ENCODE peak calls at places on chromosomes 13 and 19, in five cellular contexts. One of them, this sample, is unnamed.

GRCh38 chr19:46925548-46925950 is 64.8 kb downstream of the ARHGAP35 start:
- DNase-seq in adrenal gland: no peak
- DNase-seq in neural crest cell: no peak
- DNase-seq in fibroblast of gingiva: no peak
- DNase-seq in activated CD8-positive, alpha-beta T cell treated with anti-CD3 and anti-CD28 coated beads, Interleukin-2, amount 10 ng/mL, durations not matched to agents 7 days and 5 days: no peak
- DNase-seq in this sample: no peak

GRCh38 chr19:2064788-2065524 is 13.9 kb upstream of the MKNK2 start:
- DNase-seq in activated CD8-positive, alpha-beta T cell treated with anti-CD3 and anti-CD28 coated beads, Interleukin-2, amount 10 ng/mL, durations not matched to agents 7 days and 5 days: no peak
- DNase-seq in neural crest cell: no peak
- DNase-seq in adrenal gland: peak; percentile 83
- DNase-seq in fibroblast of gingiva: peak; percentile 28
- DNase-seq in this sample: no peak

GRCh38 chr19:48064509-48064908 is 20.6 kb upstream of the CABP5 start:
- DNase-seq in activated CD8-positive, alpha-beta T cell treated with anti-CD3 and anti-CD28 coated beads, Interleukin-2, amount 10 ng/mL, durations not matched to agents 7 days and 5 days: no peak
- DNase-seq in adrenal gland: no peak
- DNase-seq in fibroblast of gingiva: no peak
- DNase-seq in neural crest cell: no peak
- DNase-seq in this sample: no peak

GRCh38 chr13:30119476-30119875 is 187.9 kb downstream of the KATNAL1 start:
- DNase-seq in fibroblast of gingiva: peak; percentile 91
- DNase-seq in adrenal gland: no peak
- DNase-seq in neural crest cell: no peak
- DNase-seq in activated CD8-positive, alpha-beta T cell treated with anti-CD3 and anti-CD28 coated beads, Interleukin-2, amount 10 ng/mL, durations not matched to agents 7 days and 5 days: peak; percentile 70
- DNase-seq in this sample: no peak

GRCh38 chr19:39725995-39726394 is 11.8 kb downstream of the CLC start:
- DNase-seq in adrenal gland: no peak
- DNase-seq in fibroblast of gingiva: no peak
- DNase-seq in neural crest cell: no peak
- DNase-seq in activated CD8-positive, alpha-beta T cell treated with anti-CD3 and anti-CD28 coated beads, Interleukin-2, amount 10 ng/mL, durations not matched to agents 7 days and 5 days: no peak
- DNase-seq in this sample: no peak

GRCh38 chr19:15623711-15624318 is 8.8 kb downstream of the CYP4F8 start:
- DNase-seq in activated CD8-positive, alpha-beta T cell treated with anti-CD3 and anti-CD28 coated beads, Interleukin-2, amount 10 ng/mL, durations not matched to agents 7 days and 5 days: no peak
- DNase-seq in adrenal gland: no peak
- DNase-seq in fibroblast of gingiva: no peak
- DNase-seq in neural crest cell: no peak
- DNase-seq in this sample: no peak

GRCh38 chr19:49421039-49421877 is 2.0 kb downstream of the PTH2 start:
- DNase-seq in neural crest cell: peak; percentile 76
- DNase-seq in adrenal gland: peak; percentile 74
- DNase-seq in activated CD8-positive, alpha-beta T cell treated with anti-CD3 and anti-CD28 coated beads, Interleukin-2, amount 10 ng/mL, durations not matched to agents 7 days and 5 days: peak; percentile 55
- DNase-seq in fibroblast of gingiva: no peak
- DNase-seq in this sample: no peak

GRCh38 chr19:49528211-49528771 is 488 bp downstream of the RCN3 start:
- DNase-seq in adrenal gland: no peak
- DNase-seq in activated CD8-positive, alpha-beta T cell treated with anti-CD3 and anti-CD28 coated beads, Interleukin-2, amount 10 ng/mL, durations not matched to agents 7 days and 5 days: no peak
- DNase-seq in fibroblast of gingiva: peak; percentile 75
- DNase-seq in neural crest cell: no peak
- DNase-seq in this sample: no peak